ENCODE peak calls at places on chromosomes 11 and 22, in five cellular contexts. V is GM06990, U is tibial nerve, Y is astrocyte of the spinal cord, S is kidney epithelial cell. F is an unnamed sample.

GRCh38 chr11:77642228-77642627 is 4.6 kb upstream of the CLNS1A start:
- DNase-seq in V (no peak), Y (no peak), S (no peak), U (no peak), F (no peak)

GRCh38 chr11:46367244-46367915 is 14.1 kb upstream of the MDK start:
- DNase-seq in Y (peak; percentile 28), S (no peak), U (peak; percentile 67), V (peak; percentile 72), F (peak; percentile 57)

GRCh38 chr11:57162179-57162898 is 19.4 kb upstream of the LRRC55 start:
- DNase-seq in U (no peak), V (no peak), Y (no peak), S (no peak), F (no peak)

GRCh38 chr22:43319661-43320486 is 23.3 kb downstream of the SCUBE1 start:
- DNase-seq in S (no peak), U (no peak), Y (no peak), V (no peak), F (no peak)

GRCh38 chr22:39530692-39531331 is 1.7 kb downstream of the RPS19BP1 start:
- DNase-seq in V (no peak), U (no peak), Y (peak; percentile 36), S (no peak), F (peak; percentile 59)

GRCh38 chr11:15972838-15973237 is 383.5 kb downstream of the SOX6 start:
- DNase-seq in V (no peak), U (no peak), S (no peak), Y (no peak), F (no peak)

GRCh38 chr11:75597636-75598035 is 35.6 kb downstream of the SERPINH1 start:
- DNase-seq in V (no peak), Y (peak; percentile 17), U (no peak), S (no peak), F (peak; percentile 44)

GRCh38 chr11:129959687-129960086 is 42.9 kb downstream of the PRDM10 start:
- DNase-seq in Y (no peak), V (no peak), U (no peak), S (no peak), F (no peak)

GRCh38 chr11:70522613-70523311 is 124.4 kb downstream of the CTTN start:
- DNase-seq in U (no peak), Y (no peak), S (no peak), V (no peak), F (no peak)

GRCh38 chr22:49735411-49736311 is 92.0 kb downstream of the BRD1 start:
- DNase-seq in S (no peak), V (no peak), Y (no peak), U (no peak), F (peak; percentile 8)

GRCh38 chr11:8016396-8016949 is 29.3 kb downstream of the EIF3F start:
- DNase-seq in Y (no peak), U (no peak), S (no peak), V (no peak), F (no peak)

GRCh38 chr22:46634011-46634699 is 14.0 kb downstream of the GRAMD4 start:
- DNase-seq in U (no peak), Y (no peak), S (no peak), V (no peak), F (no peak)

GRCh38 chr22:46057206-46057605 is 80.2 kb upstream of the WNT7B start:
- DNase-seq in U (no peak), V (no peak), Y (peak; percentile 50), S (no peak), F (no peak)

GRCh38 chr11:63635762-63636465 is 21.7 kb upstream of the PLAAT3 start:
- DNase-seq in V (peak; percentile 26), U (peak; percentile 69), S (no peak), Y (peak; percentile 61), F (peak; percentile 79)

DNA sequence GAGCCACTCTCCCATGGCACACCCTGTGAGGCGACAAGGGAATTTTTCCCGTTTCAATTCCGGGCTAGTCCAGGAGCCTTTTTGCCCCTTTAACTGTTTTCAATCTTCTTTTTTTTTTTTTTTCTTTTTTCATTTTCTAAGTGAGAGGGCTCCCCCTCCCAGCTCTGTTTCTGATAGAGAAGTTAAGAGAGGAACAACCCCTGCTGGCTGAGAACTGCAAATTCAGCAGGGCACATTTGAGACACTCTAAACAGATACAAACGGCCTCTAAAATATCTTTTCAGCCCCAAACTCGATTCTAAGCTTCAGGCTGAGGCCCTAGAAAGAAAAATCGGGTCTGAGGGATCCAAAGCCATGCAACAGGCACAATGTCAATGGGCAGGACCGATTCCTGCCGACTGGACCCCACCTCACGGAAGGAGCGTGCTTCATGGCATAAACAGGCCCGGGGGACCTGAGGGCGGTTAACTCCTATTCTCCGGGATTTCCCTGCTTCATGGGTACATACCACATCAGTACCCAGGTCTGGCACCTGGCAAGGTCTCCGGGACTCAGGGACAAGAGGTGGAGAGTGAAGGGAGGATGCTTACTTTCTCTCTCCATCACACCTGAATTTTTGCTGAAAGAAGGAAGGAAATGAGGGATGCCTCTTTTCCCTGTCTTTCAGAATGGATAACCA is 627.5 kb downstream of the BUD13 start:
- DNase-seq in Y (no peak), V (no peak), S (no peak), U (no peak), F (no peak)
- TF ChIP-seq CTCF in Y (no peak), V (no peak), S (peak; percentile 4), U (no peak), F (no peak)

GRCh38 chr22:32204856-32205722 is at the start of gene RFPL2:
- DNase-seq in V (no peak), Y (peak; percentile 15), S (no peak), U (no peak), F (peak; percentile 4)
- H3K4me3 ChIP-seq in V (no peak within 1 kb of the TSS), Y (no peak within 1 kb of the TSS), S (peak within 1 kb of the TSS; percentile 15), U (no peak within 1 kb of the TSS), F (no peak within 1 kb of the TSS)

GRCh38 chr11:111777094-111778046 is 11.2 kb upstream of the PPP2R1B start:
- DNase-seq in Y (peak; percentile 84), S (peak; percentile 51), V (peak; percentile 50), U (peak; percentile 46), F (peak; percentile 90)
- TF ChIP-seq CTCF in Y (peak; percentile 77), S (peak; percentile 65), V (peak; percentile 62), U (peak; percentile 90), F (peak; percentile 82)

GRCh38 chr11:11620251-11620965 is 1.4 kb downstream of the GALNT18 start:
- DNase-seq in U (no peak), S (no peak), Y (peak; percentile 2), V (peak; percentile 60), F (no peak)

GRCh38 chr11:11620966-11621880 is 582 bp downstream of the GALNT18 start:
- DNase-seq in S (no peak), U (no peak), Y (peak; percentile 3), V (peak; percentile 75), F (no peak)

GRCh38 chr11:11622772-11623531 is 1.1 kb upstream of the GALNT18 start:
- DNase-seq in S (no peak), Y (no peak), U (no peak), V (no peak), F (no peak)

GRCh38 chr11:11621881-11622706 is at the start of gene GALNT18:
- DNase-seq in V (peak; percentile 94), U (peak; percentile 70), Y (peak; percentile 88), S (peak; percentile 56), F (peak; percentile 89)

DNA sequence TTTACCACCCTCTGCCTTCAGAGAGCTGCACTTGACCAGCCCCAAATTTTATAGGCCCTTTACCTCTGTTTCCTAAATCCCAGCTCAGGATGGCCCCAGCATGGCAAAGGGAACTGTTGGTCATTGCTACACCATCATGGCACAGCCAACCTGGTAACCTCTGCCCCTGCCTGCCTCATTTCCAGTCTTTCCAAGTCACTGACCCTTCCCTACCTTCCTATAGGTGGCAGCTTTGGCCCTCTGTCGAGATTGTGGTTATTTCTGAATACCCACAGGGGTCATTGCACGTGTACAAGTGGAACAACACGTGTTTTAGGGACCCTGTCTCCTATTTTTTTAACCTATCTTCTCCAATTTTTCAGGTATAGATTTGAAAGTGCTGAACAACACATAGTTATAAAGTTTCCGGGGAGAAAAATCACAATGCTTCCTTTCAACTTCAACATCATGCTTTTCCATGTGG is 2.8 kb downstream of the GALNT18 start:
- DNase-seq in U (no peak), V (no peak), Y (no peak), S (no peak), F (no peak)
- H3K4me3 ChIP-seq in U (no peak overlapping the region), V (no peak overlapping the region), Y (no peak overlapping the region), S (no peak overlapping the region), F (no peak overlapping the region)

GRCh38 chr11:107780136-107780535 is 68.3 kb upstream of the SLN start:
- DNase-seq in Y (no peak), S (no peak), U (no peak), V (no peak), F (no peak)

GRCh38 chr11:107778839-107779517 is 67.1 kb upstream of the SLN start:
- DNase-seq in S (no peak), V (no peak), Y (no peak), U (no peak), F (no peak)

GRCh38 chr11:107783121-107783520 is 71.3 kb upstream of the SLN start:
- DNase-seq in S (no peak), Y (no peak), V (no peak), U (no peak), F (no peak)

GRCh38 chr11:107777094-107777493 is 65.2 kb upstream of the SLN start:
- DNase-seq in S (no peak), U (no peak), Y (no peak), V (no peak), F (no peak)

GRCh38 chr11:107780775-107781174 is 68.9 kb upstream of the SLN start:
- DNase-seq in S (no peak), Y (no peak), U (no peak), V (no peak), F (no peak)
- TF ChIP-seq CTCF in S (no peak), Y (no peak), U (no peak), V (peak; percentile 24), F (peak; percentile 2)

DNA sequence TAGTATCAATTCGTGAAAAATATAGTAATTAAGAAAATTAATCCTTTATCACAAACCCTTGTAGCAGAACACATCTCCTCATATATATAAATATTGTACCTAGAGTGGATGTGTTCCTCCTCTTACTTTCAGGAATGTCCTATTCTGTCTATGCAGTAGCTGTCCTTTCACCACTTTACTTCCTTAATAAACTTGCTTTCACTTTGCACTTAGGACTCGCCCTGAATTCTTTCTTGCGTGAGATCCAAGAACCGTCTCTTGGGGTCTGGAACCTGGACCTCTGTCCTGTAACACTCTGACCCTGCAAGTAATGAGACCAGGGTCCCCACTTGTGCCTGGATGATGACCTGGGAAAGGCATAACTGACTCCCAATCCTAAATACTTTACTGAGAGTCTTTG is 69.5 kb downstream of the FAM168A start:
- DNase-seq in U (no peak), S (no peak), V (no peak), Y (no peak), F (no peak)
- H3K4me3 ChIP-seq in U (peak overlapping the region; percentile 27), S (no peak overlapping the region), V (no peak overlapping the region), Y (no peak overlapping the region), F (no peak overlapping the region)

F was measured in fibroblast of pulmonary artery.